ENCODE peak calls at places on chromosomes 12 and 14, in eight cellular contexts. R is esophagus squamous epithelium, C is hepatocyte, K is aorta, W is tibial artery, N is body of pancreas, L is prostate gland, S is GM23338. A is an unnamed sample. For H3K27me3 and H3K4me1, the result is how much of the 10 kb centered on the place peaks cover.

GRCh38 chr14:68718033-68718725 is 74.7 kb downstream of the ZFP36L1 start:
- DNase-seq in K (no peak), S (peak), C (no peak), W (no peak), N (peak), R (no peak), L (no peak), A (no peak)

GRCh38 chr12:75790219-75790618 is 241.4 kb downstream of the PHLDA1 start:
- DNase-seq in R (no peak), C (no peak), N (no peak), S (no peak), W (no peak), L (no peak), K (no peak), A (no peak)

GRCh38 chr12:7951671-7952070 is 15.7 kb upstream of the SLC2A3 start:
- DNase-seq in S (no peak), L (no peak), N (no peak), W (no peak), K (no peak), C (no peak), R (no peak), A (no peak)

GRCh38 chr14:87030182-87030581 is 962.8 kb downstream of the GALC start:
- DNase-seq in S (no peak), K (no peak), N (no peak), R (no peak), W (no peak), L (no peak), C (no peak), A (no peak)

GRCh38 chr12:115964214-115964613 is 313.3 kb downstream of the MED13L start:
- DNase-seq in R (no peak), C (no peak), K (no peak), S (no peak), L (no peak), N (no peak), W (no peak), A (no peak)

GRCh38 chr14:68816943-68817430 is 24.1 kb upstream of the ZFP36L1 start:
- DNase-seq in C (no peak), K (no peak), L (no peak), S (no peak), W (no peak), R (no peak), N (no peak), A (no peak)

GRCh38 chr14:43539210-43539609 is 967.9 kb downstream of the FSCB start:
- DNase-seq in W (no peak), R (no peak), C (peak), S (peak), N (peak), K (no peak), L (no peak), A (peak)

GRCh38 chr14:95332641-95333040 is 12.9 kb upstream of the CLMN start:
- DNase-seq in C (no peak), K (no peak), N (no peak), R (no peak), L (no peak), S (no peak), W (no peak), A (no peak)

GRCh38 chr14:103597623-103598372 is 31.2 kb upstream of the KLC1 start:
- DNase-seq in R (no peak), C (peak), K (no peak), W (no peak), L (no peak), S (no peak), N (no peak), A (peak)
- H3K27me3 ChIP-seq in R (under half), C (under half), K (under half), W (under half), L (under half), S (under half), N (under half), A (under half)

GRCh38 chr14:62657376-62657775 is 387.9 kb downstream of the KCNH5 start:
- DNase-seq in L (no peak), S (peak), C (no peak), N (no peak), R (no peak), K (no peak), W (no peak), A (no peak)
- H3K27ac ChIP-seq in L (no peak), S (no peak), C (no peak), N (no peak), R (no peak), K (no peak), W (no peak), A (no peak)

DNA sequence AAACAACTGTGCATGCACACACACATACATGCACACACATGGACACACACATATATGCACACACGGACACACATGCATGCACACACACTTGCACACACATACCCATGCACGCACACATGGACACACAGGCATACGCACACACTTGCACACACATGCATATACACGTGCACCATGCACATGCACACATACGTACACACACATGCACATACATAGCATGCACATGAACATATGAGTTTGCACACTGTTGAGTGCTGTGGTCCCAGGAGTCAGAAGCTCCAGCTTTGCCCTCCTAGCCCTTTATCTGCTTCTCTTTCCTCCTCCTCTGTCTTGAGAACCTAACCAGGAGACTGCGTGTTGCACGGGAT is 3.7 kb upstream of the LRTM2 start:
- DNase-seq in S (no peak), C (no peak), K (no peak), W (no peak), N (no peak), R (no peak), L (no peak), A (no peak)
- H3K4me1 ChIP-seq in S (under half), C (under half), K (under half), W (under half), N (under half), R (under half), L (under half), A (under half)

DNA sequence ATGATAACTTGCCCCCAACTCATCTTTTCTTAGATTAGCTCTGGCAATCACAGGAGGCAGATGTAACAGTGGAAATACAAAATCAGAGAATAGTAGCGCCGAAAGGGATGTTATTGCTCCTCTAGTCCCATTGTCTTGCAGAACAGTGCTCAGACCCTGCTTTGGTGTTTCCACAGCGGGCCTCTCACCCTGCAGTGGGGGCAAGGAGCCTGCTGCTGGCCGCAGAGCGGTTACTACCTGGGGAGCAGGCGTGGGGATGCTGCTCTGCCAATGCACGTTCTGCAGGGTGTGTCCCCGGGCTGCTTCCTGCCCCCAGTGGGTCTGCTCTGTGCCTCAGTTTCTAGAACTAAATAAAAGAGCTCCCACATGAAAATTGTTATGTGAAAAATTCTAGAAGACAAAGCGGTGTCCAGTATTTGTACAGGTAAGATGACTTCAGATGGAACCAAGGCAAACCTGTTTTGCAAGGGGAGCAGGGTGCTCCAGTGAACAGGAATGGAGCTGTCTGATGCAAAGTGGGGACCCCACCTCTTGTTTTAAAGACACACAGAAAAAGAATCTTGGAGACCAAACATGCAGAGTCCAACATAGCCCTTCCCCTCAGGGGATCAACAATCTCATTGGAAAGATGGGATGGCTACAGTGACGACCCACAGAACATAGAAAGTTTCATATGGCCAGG is 35.5 kb downstream of the LRRC74A start:
- DNase-seq in W (no peak), R (no peak), S (no peak), L (no peak), C (no peak), N (no peak), K (no peak), A (no peak)
- H3K27me3 ChIP-seq in W (under half), R (under half), S (under half), L (under half), C (under half), N (under half), K (under half), A (under half)

GRCh38 chr14:24160499-24160849 is 591 bp upstream of the IRF9 start:
- DNase-seq in W (no peak), N (no peak), S (no peak), L (no peak), R (no peak), K (no peak), C (no peak), A (no peak)
- H3K27ac ChIP-seq in W (peak), N (peak), S (no peak), L (peak), R (peak), K (no peak), C (peak), A (peak)

DNA sequence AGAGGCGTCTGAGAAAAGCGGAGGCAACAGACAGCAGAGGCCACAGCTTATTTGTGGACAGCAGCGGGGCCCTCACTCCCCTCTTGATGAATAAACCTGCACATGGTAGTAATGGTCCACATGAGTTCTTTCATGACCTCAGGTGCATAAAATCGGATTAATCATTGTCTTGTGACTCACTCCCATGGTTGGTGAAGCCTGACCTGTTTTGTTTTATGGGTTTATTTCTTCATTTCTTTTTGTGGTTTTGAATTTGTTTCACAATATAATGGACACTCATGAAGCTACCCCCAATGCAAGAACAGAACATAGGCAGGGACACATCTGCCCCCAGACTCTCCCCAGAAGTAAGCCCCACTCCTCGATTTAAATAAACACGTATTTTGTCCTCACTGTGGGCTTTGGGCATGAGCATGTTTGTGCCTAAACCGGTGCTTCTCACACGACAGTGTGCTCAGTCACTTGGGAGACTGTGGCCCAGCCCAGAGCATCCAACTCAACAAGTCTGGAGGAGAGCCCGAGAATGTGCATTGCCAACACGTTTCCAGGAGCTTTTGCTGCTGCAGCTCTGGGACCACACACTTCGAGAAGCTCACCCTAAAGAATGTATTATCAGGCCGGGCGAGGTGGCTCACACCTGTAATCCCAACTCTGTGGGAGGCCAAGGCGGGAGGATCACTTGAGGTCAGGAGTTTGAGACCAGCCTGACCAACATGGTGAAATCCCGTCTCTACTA is 116.1 kb downstream of the SCARB1 start:
- DNase-seq in R (no peak), S (no peak), W (no peak), N (no peak), C (peak), L (no peak), K (no peak), A (no peak)
- H3K4me1 ChIP-seq in R (under half), S (under half), W (under half), N (under half), C (under half), L (under half), K (under half), A (under half)

GRCh38 chr12:52714887-52715281 is 11.6 kb upstream of the KRT77 start:
- DNase-seq in S (no peak), R (no peak), L (no peak), N (no peak), W (no peak), K (no peak), C (no peak), A (no peak)

GRCh38 chr12:52715416-52715815 is 12.1 kb upstream of the KRT77 start:
- DNase-seq in W (no peak), R (no peak), K (no peak), N (peak), C (no peak), S (peak), L (no peak), A (no peak)

GRCh38 chr12:52716061-52716460 is 12.7 kb upstream of the KRT77 start:
- DNase-seq in K (no peak), C (no peak), L (no peak), W (no peak), R (no peak), S (no peak), N (no peak), A (no peak)

GRCh38 chr12:52710744-52711143 is 7.4 kb upstream of the KRT77 start:
- DNase-seq in W (no peak), N (no peak), C (no peak), R (no peak), L (no peak), S (no peak), K (no peak), A (no peak)

DNA sequence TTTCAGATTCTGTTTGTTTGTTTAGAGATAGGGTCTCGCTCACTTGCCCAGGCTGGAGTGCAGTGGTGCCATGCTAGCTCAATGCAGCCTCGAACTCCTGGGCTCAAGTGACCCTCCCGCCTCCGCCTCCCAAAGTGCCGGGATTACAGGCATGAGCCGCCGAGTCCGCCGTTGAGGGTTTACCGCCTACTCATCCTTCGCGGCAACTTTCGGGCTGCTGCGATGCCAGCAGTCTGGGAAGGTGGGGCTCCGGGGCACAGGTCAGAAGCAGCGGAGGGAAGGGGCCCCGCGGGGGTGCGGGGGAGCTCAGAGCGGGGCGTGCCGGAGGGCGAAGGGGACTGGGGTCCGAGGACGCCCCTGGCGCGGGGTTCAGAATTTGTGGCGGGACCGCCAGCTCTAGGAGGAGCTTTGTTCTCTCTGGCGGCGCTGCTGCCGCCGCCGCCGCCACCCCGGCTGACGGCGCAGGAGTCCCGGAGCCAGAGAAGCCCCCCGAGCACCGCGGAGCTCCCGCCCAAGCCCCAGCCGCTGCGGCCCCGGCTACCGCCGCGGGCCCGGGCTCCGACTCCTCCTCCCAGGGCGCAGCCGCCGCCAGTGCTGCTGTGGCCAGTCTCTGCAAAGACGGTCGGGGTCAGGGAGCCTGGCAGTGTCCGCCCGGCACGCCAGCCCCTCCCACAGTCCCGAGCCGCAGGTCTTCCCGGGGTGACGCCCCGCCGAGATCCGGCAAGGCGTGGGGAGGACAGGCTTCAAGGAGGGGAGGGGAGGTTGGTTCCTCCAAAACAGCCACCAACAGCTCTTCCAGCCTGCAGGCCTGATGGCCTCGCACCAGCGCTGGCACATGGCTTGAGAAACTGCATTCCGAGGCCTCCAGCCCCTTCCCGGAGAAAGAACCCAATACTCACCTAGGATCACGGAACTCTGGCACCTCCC is 10.9 kb upstream of the KRT77 start:
- DNase-seq in C (peak), L (no peak), N (no peak), K (no peak), R (no peak), W (no peak), S (peak), A (no peak)
- H3K27me3 ChIP-seq in C (under half), L (under half), N (under half), K (under half), R (under half), W (under half), S (under half), A (half or more)

DNA sequence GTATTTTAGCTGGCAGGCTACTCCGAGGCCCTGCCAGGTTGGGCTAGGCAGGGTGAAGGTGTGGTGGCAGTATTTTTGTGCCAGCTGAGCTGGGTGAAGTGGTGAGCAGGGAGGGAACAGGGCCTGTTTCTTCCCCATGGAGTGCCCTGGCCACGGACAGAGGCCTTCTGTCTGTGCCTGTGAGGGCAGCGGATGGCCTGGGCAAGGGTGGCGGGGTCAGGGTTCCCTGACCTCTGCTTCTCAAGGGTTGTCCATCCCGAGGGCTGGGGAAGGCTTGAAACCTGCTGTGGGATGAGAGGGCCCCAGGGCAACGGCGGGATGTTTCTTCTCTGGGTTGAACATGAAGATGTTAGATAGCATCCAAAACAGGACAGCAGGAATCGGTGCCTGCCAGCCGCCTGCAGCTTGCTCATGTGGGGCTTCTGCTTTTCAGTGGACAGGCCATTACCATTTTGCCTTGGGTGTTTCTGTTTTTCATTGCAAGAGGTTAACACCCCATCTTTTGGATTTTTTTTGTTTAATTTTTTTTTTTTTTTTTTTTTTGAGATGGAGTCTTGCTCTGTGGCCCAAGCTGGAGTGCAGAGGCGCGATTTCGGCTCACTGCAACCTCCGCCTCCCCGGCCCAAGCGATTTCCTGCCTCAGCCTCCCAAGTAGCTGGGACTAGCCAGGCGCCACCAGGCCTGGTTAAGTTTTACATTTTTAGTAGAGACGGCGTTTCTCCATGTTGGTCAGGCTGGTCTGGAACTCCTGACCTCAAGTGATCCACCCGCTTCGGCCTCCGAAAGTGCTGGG is 3.3 kb downstream of the MTA1 start:
- DNase-seq in L (peak), S (no peak), W (no peak), N (no peak), K (no peak), R (no peak), C (no peak), A (no peak)
- H3K27ac ChIP-seq in L (peak), S (no peak), W (peak), N (no peak), K (no peak), R (no peak), C (no peak), A (peak)

DNA sequence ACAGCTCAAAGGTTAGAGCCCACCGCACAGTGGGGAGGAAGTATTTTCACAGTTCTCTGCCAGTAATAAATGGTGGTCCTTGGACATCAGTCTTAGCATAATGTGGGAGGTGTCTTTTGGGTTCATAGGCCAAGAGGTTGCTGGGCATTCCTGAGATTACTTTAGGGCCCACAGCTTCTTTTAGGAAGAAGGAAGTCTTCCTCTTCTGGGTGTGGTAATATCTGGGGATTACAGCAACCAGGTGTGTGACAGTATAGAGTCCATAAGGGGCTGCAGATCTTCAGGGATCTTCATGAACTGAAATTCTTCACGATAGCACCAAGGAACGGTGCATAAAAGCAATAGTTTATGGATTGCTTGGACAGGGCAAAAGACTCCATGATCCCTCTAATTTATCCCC is 56.2 kb upstream of the PTGR2 start:
- DNase-seq in N (no peak), R (no peak), C (no peak), W (no peak), L (no peak), K (no peak), S (no peak), A (no peak)
- H3K4me1 ChIP-seq in N (under half), R (under half), C (under half), W (under half), L (under half), K (under half), S (under half), A (under half)

GRCh38 chr12:51676875-51677274 is 85.8 kb downstream of the SCN8A start:
- DNase-seq in S (no peak), K (no peak), R (no peak), L (no peak), W (no peak), N (no peak), C (no peak), A (no peak)
- H3K27me3 ChIP-seq in S (under half), K (under half), R (under half), L (under half), W (under half), N (under half), C (under half), A (under half)

A was measured in cardiac muscle cell.